ENCODE peak calls at places on chromosomes 4 and X, in four cellular contexts. B is hepatocyte, Y is endodermal cell, Z is IMR-90. K is an unnamed sample. For H3K27me3, the result is how much of the 10 kb centered on the place peaks cover.

GRCh38 chrX:19855700-19856381 is 31.6 kb downstream of the SH3KBP1 start:
- DNase-seq in B (no peak), Y (no peak), Z (no peak), K (no peak)

GRCh38 chr4:85555210-85555609 is 80.3 kb downstream of the ARHGAP24 start:
- DNase-seq in B (no peak), Y (no peak), Z (no peak), K (no peak)

GRCh38 chr4:36128689-36129088 is 115.6 kb downstream of the ARAP2 start:
- DNase-seq in B (no peak), Y (no peak), Z (peak), K (no peak)

GRCh38 chrX:155611302-155611701 is 1.4 kb downstream of the TMLHE start:
- DNase-seq in B (no peak), Y (no peak), Z (no peak), K (no peak)

GRCh38 chr4:140769209-140769608 is 13.0 kb upstream of the TBC1D9 start:
- DNase-seq in B (no peak), Y (no peak), Z (no peak), K (no peak)

GRCh38 chrX:56281789-56282188 is 49.6 kb downstream of the KLF8 start:
- DNase-seq in B (peak), Y (no peak), Z (peak), K (no peak)

GRCh38 chr4:99885063-99885664 is 9.1 kb downstream of the LAMTOR3 start:
- DNase-seq in B (peak), Y (peak), Z (peak), K (no peak)

GRCh38 chr4:68361146-68361589 is 11.3 kb upstream of the YTHDC1 start:
- DNase-seq in B (peak), Y (no peak), Z (peak), K (no peak)

GRCh38 chrX:39337461-39337860 is 536.2 kb downstream of the MID1IP1 start:
- DNase-seq in B (no peak), Y (no peak), Z (no peak), K (no peak)

GRCh38 chr4:39472396-39472795 is 13.5 kb downstream of the LIAS start:
- DNase-seq in B (no peak), Y (no peak), Z (no peak), K (no peak)

GRCh38 chr4:85939595-85939994 is 420.3 kb downstream of the MAPK10 start:
- DNase-seq in B (no peak), Y (no peak), Z (no peak), K (no peak)

GRCh38 chr4:99394913-99395312 is 40.2 kb downstream of the ADH7 start:
- DNase-seq in B (no peak), Y (no peak), Z (peak), K (no peak)

GRCh38 chr4:112418092-112418491 is 97.9 kb downstream of the NEUROG2 start:
- DNase-seq in B (no peak), Y (peak), Z (no peak), K (no peak)

GRCh38 chr4:17010426-17011087 is 112.1 kb upstream of the LDB2 start:
- DNase-seq in B (no peak), Y (peak), Z (no peak), K (no peak)

GRCh38 chrX:149979126-149979644 is 40.9 kb upstream of the EOLA2 start:
- DNase-seq in B (no peak), Y (no peak), Z (no peak), K (no peak)

GRCh38 chrX:118727686-118728339 is 407 bp downstream of the IL13RA1 start:
- DNase-seq in B (peak), Y (no peak), Z (peak), K (no peak)

GRCh38 chr4:111362891-111363290 is 740.0 kb upstream of the PITX2 start:
- DNase-seq in B (no peak), Y (peak), Z (peak), K (no peak)

GRCh38 chrX:39665830-39666518 is 431.8 kb downstream of the BCOR start:
- DNase-seq in B (no peak), Y (no peak), Z (peak), K (no peak)

GRCh38 chr4:8302331-8302730 is 32.8 kb downstream of the HTRA3 start:
- DNase-seq in B (no peak), Y (peak), Z (no peak), K (no peak)

GRCh38 chr4:152480356-152480755 is 55.5 kb downstream of the FBXW7 start:
- DNase-seq in B (no peak), Y (no peak), Z (no peak), K (no peak)

GRCh38 chr4:165626316-165626715 is 246.7 kb upstream of the TLL1 start:
- DNase-seq in B (no peak), Y (no peak), Z (no peak), K (no peak)

GRCh38 chr4:163353054-163353453 is 9.4 kb downstream of the NPY5R start:
- DNase-seq in B (no peak), Y (no peak), Z (no peak), K (no peak)

GRCh38 chrX:130826249-130826648 is 76.8 kb downstream of the ENOX2 start:
- DNase-seq in B (no peak), Y (no peak), Z (no peak), K (no peak)

GRCh38 chrX:136711147-136711546 is 63.2 kb downstream of the CD40LG start:
- DNase-seq in B (peak), Y (peak), Z (peak), K (no peak)

GRCh38 chrX:136784231-136784630 is 3.5 kb upstream of the ARHGEF6 start:
- DNase-seq in B (no peak), Y (no peak), Z (no peak), K (no peak)

GRCh38 chrX:41984628-41985027 is 61.3 kb upstream of the CASK start:
- DNase-seq in B (peak), Y (no peak), Z (no peak), K (no peak)

GRCh38 chr4:97317691-97318090 is 825.6 kb downstream of the STPG2 start:
- DNase-seq in B (no peak), Y (no peak), Z (no peak), K (no peak)

GRCh38 chr4:99763635-99764101 is 53.0 kb upstream of the DAPP1 start:
- DNase-seq in B (peak), Y (no peak), Z (peak), K (no peak)

GRCh38 chr4:145842224-145842887 is 96.3 kb downstream of the ZNF827 start:
- DNase-seq in B (no peak), Y (no peak), Z (no peak), K (no peak)

GRCh38 chrX:840556-840955 is 210.0 kb downstream of the SHOX start:
- DNase-seq in B (no peak), Y (peak), Z (no peak), K (no peak)

GRCh38 chr4:77579406-77580076 is 26.1 kb upstream of the CXCL13 start:
- DNase-seq in B (no peak), Y (no peak), Z (peak), K (no peak)

GRCh38 chr4:95957054-95957453 is 117.2 kb downstream of the PDHA2 start:
- DNase-seq in B (no peak), Y (no peak), Z (no peak), K (no peak)

GRCh38 chrX:69314436-69315348 is 149.4 kb upstream of the PJA1 start:
- DNase-seq in B (peak), Y (peak), Z (no peak), K (no peak)

GRCh38 chr4:175103403-175103802 is 185.2 kb downstream of the ADAM29 start:
- DNase-seq in B (no peak), Y (no peak), Z (no peak), K (no peak)

GRCh38 chr4:79492148-79492547 is 84.1 kb upstream of the GK2 start:
- DNase-seq in B (no peak), Y (no peak), Z (no peak), K (no peak)

GRCh38 chr4:172040766-172041165 is 227.6 kb downstream of the GALNTL6 start:
- DNase-seq in B (no peak), Y (no peak), Z (no peak), K (no peak)

GRCh38 chr4:114813961-114814360 is 215.4 kb downstream of the UGT8 start:
- DNase-seq in B (no peak), Y (no peak), Z (no peak), K (no peak)

GRCh38 chr4:3334316-3334715 is 41.5 kb downstream of the RGS12 start:
- DNase-seq in B (no peak), Y (no peak), Z (no peak), K (no peak)

GRCh38 chrX:131778269-131779218 is 234.7 kb downstream of the OR13H1 start:
- DNase-seq in B (no peak), Y (no peak), Z (peak), K (no peak)

GRCh38 chrX:15366507-15367352 is 17.5 kb downstream of the VEGFD start:
- DNase-seq in B (no peak), Y (no peak), Z (no peak), K (no peak)
- H3K27me3 ChIP-seq in B (under half), Y (under half), Z (under half), K (under half)

DNA sequence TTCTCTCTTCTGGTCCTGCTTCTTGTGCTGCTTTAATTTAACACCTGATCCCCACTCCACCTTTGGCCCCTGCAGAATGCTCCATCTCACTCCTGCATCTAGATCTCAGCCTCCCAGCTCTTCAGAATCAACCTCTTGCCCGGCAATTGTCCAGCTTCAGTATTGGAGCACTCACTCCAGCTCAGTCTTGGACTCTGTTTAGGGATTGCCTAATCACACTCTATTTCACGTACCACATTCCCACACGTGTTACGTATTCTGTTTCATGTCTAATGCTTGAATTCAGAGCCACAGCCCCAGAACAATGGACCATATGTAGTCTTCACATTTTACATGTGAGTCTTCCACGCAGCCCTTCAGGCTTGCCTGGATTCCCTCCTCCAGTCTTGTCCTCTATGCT is 105.1 kb upstream of the FAM9A start:
- DNase-seq in B (no peak), Y (no peak), Z (no peak), K (no peak)
- H3K27me3 ChIP-seq in B (under half), Y (under half), Z (under half), K (under half)

GRCh38 chrX:32851556-32851955 is 359.8 kb downstream of the DMD start:
- DNase-seq in B (no peak), Y (no peak), Z (no peak), K (no peak)

GRCh38 chrX:32842053-32842452 is 369.3 kb downstream of the DMD start:
- DNase-seq in B (no peak), Y (no peak), Z (no peak), K (no peak)

GRCh38 chrX:32852203-32852602 is 359.1 kb downstream of the DMD start:
- DNase-seq in B (no peak), Y (no peak), Z (no peak), K (no peak)

DNA sequence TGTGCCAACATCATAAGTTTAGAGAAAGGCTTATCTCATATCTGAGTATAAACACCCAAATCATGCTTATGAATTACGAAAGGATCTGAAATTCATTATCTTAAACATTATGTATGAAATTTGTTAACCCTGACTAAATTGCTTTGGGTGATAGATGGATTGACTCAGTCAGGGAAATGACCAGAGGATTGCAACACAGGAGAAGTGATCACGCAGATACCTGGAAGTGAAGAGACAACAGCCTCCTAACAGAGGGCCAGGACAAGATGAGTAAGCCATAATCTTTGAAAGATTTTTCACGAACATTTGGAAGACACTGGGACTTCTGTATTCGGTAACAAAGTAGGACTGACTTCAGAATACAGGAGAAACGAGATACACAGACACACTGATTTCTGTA is 363.4 kb downstream of the DMD start:
- DNase-seq in B (no peak), Y (no peak), Z (no peak), K (no peak)
- H3K27me3 ChIP-seq in B (under half), Y (under half), Z (under half), K (under half)

GRCh38 chrX:23338334-23338733 is 3.7 kb downstream of the PTCHD1 start:
- DNase-seq in B (no peak), Y (no peak), Z (no peak), K (no peak)
- H3K27me3 ChIP-seq in B (half or more), Y (under half), Z (under half), K (under half)

GRCh38 chrX:152810403-152810802 is 20.2 kb downstream of the CETN2 start:
- DNase-seq in B (no peak), Y (no peak), Z (no peak), K (no peak)

GRCh38 chrX:152817082-152817744 is 13.3 kb downstream of the CETN2 start:
- DNase-seq in B (peak), Y (peak), Z (peak), K (no peak)

GRCh38 chrX:152814048-152814447 is 16.5 kb downstream of the CETN2 start:
- DNase-seq in B (no peak), Y (no peak), Z (no peak), K (no peak)

GRCh38 chrX:152813211-152813610 is 17.3 kb downstream of the CETN2 start:
- DNase-seq in B (no peak), Y (no peak), Z (no peak), K (no peak)
- H3K27me3 ChIP-seq in B (under half), Y (under half), Z (under half), K (under half)

DNA sequence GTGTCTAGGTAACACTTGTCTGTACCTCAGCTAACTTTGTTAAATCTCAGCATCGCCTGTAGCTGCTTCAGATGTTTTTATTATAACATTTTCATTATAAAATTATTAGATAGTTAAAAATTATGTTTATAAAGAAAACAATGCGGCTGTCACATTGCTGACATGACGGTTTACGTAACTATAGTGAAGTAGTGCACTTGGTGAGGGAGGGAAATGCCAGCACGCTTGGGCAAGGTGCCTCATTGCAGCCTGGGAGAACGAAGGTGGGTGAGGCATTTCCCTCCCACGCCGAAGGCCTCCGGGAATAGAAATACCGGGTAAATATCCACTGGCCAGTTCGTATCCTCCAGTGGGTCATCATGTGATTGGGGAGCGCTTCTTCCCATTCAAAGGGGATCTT is 15.9 kb downstream of the TMEM187 start:
- DNase-seq in B (no peak), Y (no peak), Z (no peak), K (no peak)
- H3K27me3 ChIP-seq in B (under half), Y (under half), Z (under half), K (under half)

GRCh38 chrX:123696334-123696733 is 36.5 kb downstream of the THOC2 start:
- DNase-seq in B (no peak), Y (no peak), Z (no peak), K (no peak)
- H3K27me3 ChIP-seq in B (under half), Y (under half), Z (under half), K (under half)

DNA sequence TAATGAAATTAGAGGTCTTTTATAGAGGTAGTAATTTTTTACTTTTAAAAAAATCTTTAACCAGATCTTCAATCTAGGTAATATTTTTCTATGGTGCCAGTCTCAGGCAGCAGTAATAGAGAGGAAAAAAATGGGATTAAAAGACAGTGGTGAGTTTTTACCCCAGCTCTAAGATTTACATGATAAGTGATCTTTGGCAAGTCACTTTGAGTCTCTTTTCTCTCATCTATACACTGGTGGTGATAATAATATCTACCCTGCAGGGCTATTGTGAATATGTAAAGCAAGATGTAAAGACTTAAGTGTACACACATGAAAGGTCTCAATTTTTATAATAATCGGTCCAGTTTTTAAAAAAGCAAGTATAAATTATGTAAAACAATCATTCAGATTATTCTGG is 786.2 kb upstream of the POU3F4 start:
- DNase-seq in B (no peak), Y (no peak), Z (no peak), K (no peak)
- H3K27me3 ChIP-seq in B (under half), Y (under half), Z (under half), K (under half)

K was measured in CD4-positive, alpha-beta T cell.